ENCODE peak calls at places on chromosomes 13 and 19, in six cellular contexts. L is breast epithelium, R is fibroblast of villous mesenchyme, O is progenitor cell of endocrine pancreas, P is fibroblast of mammary gland, S is AG04450. U is an unnamed sample.

GRCh38 chr19:49678970-49679831 is 2.1 kb downstream of the PRMT1 start:
- DNase-seq in O (no peak), L (no peak), S (no peak), R (no peak), P (no peak), U (no peak)

GRCh38 chr19:55486043-55486970 is 1.3 kb downstream of the NAT14 start:
- DNase-seq in O (no peak), P (peak), S (no peak), L (no peak), R (no peak), U (no peak)

GRCh38 chr13:37226966-37227365 is 121.5 kb upstream of the CSNK1A1L start:
- DNase-seq in R (no peak), S (peak), O (no peak), L (no peak), P (peak), U (no peak)

GRCh38 chr13:32228330-32229041 is 86.7 kb downstream of the ZAR1L start:
- DNase-seq in L (no peak), R (peak), P (peak), O (no peak), S (peak), U (no peak)

GRCh38 chr13:101018720-101019119 is 344.1 kb upstream of the TMTC4 start:
- DNase-seq in R (peak), O (no peak), P (peak), L (no peak), S (peak), U (no peak)

GRCh38 chr13:28820099-28821051 is at the start of gene MTUS2:
- DNase-seq in O (peak), S (no peak), R (no peak), P (no peak), L (no peak), U (no peak)

GRCh38 chr13:21478881-21479808 is 20.0 kb upstream of the ZDHHC20 start:
- DNase-seq in R (peak), S (peak), L (no peak), P (peak), O (no peak), U (no peak)

GRCh38 chr19:39409207-39409885 is 2.7 kb downstream of the ZFP36 start:
- DNase-seq in S (no peak), O (peak), P (peak), L (peak), R (peak), U (peak)

GRCh38 chr13:28047784-28048388 is 52.5 kb downstream of the FLT3 start:
- DNase-seq in S (no peak), R (no peak), P (peak), L (no peak), O (no peak), U (no peak)

GRCh38 chr13:94080527-94080926 is 399.0 kb downstream of the DCT start:
- DNase-seq in L (no peak), S (no peak), O (no peak), R (no peak), P (no peak), U (no peak)

GRCh38 chr13:59047546-59047945 is 1116.2 kb downstream of the DIAPH3 start:
- DNase-seq in L (no peak), O (no peak), S (no peak), P (no peak), R (no peak), U (no peak)

GRCh38 chr13:100176781-100177389 is 88.0 kb downstream of the PCCA start:
- DNase-seq in R (peak), L (no peak), O (no peak), S (peak), P (peak), U (no peak)

GRCh38 chr19:48419158-48419920 is 25.9 kb downstream of the GRIN2D start:
- DNase-seq in O (no peak), S (no peak), L (no peak), P (peak), R (peak), U (no peak)

GRCh38 chr19:49997709-49998108 is 27.5 kb downstream of the VRK3 start:
- DNase-seq in O (no peak), P (peak), R (peak), L (no peak), S (no peak), U (no peak)

GRCh38 chr13:43368003-43368402 is 344.6 kb downstream of the DNAJC15 start:
- DNase-seq in L (no peak), P (peak), O (no peak), S (no peak), R (peak), U (no peak)

GRCh38 chr13:114077121-114077937 is 55.1 kb downstream of the RASA3 start:
- DNase-seq in P (no peak), R (no peak), S (no peak), L (peak), O (no peak), U (no peak)
- TF ChIP-seq CTCF in P (no peak), R (no peak), S (no peak), L (no peak), O (no peak), U (no peak)

DNA sequence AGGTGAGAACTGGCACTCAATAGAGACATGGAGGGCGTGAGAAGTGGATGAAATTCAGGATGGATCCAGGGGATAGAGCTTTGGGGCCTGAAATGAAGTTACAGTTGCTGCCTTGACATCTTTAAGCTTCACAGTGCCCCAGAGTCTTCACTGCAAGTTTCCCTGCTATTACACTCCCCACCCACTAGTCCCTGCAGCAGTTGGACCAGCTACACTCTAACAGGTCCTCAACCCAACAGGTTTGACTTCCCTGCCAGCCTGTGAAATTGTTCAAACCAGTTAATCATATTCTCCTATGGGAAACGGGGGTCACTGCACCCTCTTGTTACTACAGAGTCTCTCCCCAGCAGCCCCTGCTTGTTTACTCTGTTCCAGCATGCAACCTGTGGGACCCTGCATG is 314.0 kb downstream of the OLFM4 start:
- DNase-seq in R (no peak), P (no peak), L (no peak), S (no peak), O (no peak), U (no peak)
- TF ChIP-seq CTCF in R (no peak), P (no peak), L (no peak), S (no peak), O (peak), U (peak)

GRCh38 chr13:75685239-75685697 is 49.1 kb downstream of the LMO7 start:
- DNase-seq in O (no peak), P (peak), R (peak), S (peak), L (no peak), U (no peak)
- TF ChIP-seq CTCF in O (no peak), P (peak), R (peak), S (peak), L (peak), U (no peak)

GRCh38 chr19:40798223-40798996 is 581 bp upstream of the EGLN2 start:
- DNase-seq in P (peak), L (peak), R (peak), S (peak), O (peak), U (peak)
- TF ChIP-seq CTCF in P (peak), L (peak), R (peak), S (peak), O (peak), U (peak)

GRCh38 chr19:40809358-40810086 is 10.5 kb downstream of the EGLN2 start:
- DNase-seq in S (no peak), L (no peak), O (no peak), P (no peak), R (no peak), U (no peak)

GRCh38 chr19:40808021-40808325 is 9.0 kb downstream of the EGLN2 start:
- DNase-seq in L (no peak), S (no peak), R (no peak), P (no peak), O (no peak), U (no peak)

GRCh38 chr19:40807147-40808020 is 8.4 kb downstream of the EGLN2 start:
- DNase-seq in L (no peak), R (no peak), P (no peak), S (no peak), O (no peak), U (no peak)

GRCh38 chr19:40810160-40810559 is 11.2 kb downstream of the EGLN2 start:
- DNase-seq in P (no peak), L (no peak), R (no peak), S (no peak), O (no peak), U (no peak)

DNA sequence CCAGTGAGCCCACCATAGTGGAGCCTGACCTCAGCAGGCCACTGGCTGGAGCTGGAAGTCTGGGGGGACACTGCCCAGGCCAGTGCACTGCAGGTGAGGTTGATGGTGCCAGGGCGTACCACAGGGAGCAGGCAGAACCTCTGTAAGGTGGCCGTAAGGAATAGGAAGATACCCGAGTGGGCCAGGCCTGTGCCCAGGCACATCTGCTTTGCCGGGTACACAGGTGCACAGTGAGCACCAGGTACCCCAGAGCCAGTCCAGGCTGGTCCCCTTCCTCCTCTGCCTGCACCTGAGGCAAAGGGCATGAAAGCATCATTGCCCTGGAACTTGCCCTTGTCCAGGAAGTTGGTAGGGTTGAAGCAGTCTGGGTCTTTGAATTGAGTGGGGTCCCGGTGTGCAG is 9.5 kb downstream of the EGLN2 start:
- DNase-seq in S (no peak), R (no peak), L (no peak), O (no peak), P (no peak), U (no peak)
- TF ChIP-seq CTCF in S (no peak), R (no peak), L (no peak), O (no peak), P (no peak), U (no peak)

DNA sequence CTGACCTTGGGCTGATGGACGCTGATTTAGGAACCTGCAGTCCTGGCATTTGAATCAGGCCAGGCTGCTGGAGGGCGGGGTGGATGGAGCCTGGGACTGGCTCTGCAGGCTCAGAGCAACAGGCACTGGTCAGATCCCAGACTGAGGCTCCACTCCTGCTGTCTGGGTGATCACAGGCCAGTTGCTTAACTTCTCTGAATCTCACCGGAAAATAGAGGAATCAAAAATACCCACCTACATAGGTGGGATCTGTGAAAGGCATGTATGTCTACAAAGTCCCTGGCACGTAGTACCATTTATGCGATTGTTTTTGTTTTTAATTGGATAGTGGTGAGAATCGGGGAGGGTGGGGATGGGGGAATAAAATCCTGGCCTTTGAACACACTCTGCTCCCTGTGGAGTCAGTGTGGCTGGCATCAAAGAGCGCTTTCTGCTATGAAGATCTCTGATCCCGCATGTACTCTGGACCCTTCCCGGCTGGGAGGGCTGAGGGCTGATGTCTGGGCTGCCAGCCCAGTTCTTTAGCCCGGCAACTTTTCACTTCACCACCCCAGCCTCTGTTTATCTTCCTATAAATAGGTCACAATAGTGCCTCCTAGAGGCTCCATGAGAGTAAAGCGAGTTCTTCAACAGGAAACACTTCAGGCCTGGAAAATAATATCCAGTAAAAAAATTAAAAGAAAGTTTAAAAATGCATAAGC is 292.3 kb downstream of the ZNF536 start:
- DNase-seq in P (peak), O (no peak), R (peak), L (no peak), S (no peak), U (peak)
- TF ChIP-seq CTCF in P (peak), O (peak), R (peak), L (no peak), S (peak), U (peak)

DNA sequence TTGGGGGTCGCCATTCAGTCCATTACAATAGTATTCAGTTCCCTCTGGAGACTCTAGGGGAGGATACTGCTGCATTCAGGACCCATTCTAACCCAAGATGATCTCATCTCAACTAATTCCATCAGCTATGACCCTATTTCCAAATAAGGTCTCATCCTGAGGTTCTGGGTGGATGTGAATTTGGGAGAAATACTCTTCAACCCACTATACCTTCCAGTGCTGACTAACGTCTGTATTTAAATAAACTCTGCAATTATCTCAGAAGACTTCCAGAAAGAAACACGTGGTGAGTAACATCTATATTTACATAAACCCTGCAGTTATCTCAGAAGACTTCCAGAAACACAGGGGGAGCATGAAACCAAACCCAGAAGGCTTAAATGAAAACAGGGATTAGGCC is 1300.7 kb downstream of the PCDH9 start:
- DNase-seq in P (no peak), R (no peak), S (peak), L (no peak), O (no peak), U (no peak)
- TF ChIP-seq CTCF in P (no peak), R (no peak), S (peak), L (no peak), O (no peak), U (no peak)